ENCODE peak calls at places on chromosomes 6 and 20, in seven cellular contexts. Z is A549, Q is midbrain, A is NCI-H1930, T is fibroblast of mammary gland, B is G401, R is neural progenitor cell. S is an unnamed sample.

GRCh38 chr6:10882654-10883053 is 813 bp upstream of the GCM2 start:
- DNase-seq in T (no peak), R (peak; percentile 54), Q (no peak), Z (no peak), A (no peak), B (no peak), S (no peak)

GRCh38 chr20:49459684-49460083 is 22.8 kb downstream of the KCNB1 start:
- DNase-seq in T (no peak), Q (no peak), A (no peak), R (no peak), B (no peak), Z (no peak), S (no peak)

GRCh38 chr20:19451591-19452295 is 239.3 kb downstream of the SLC24A3 start:
- DNase-seq in Q (no peak), B (no peak), A (no peak), T (no peak), R (no peak), Z (no peak), S (no peak)

GRCh38 chr20:3071610-3072529 is at the start of gene OXT:
- DNase-seq in A (no peak), T (no peak), B (no peak), Z (no peak), R (peak; percentile 58), Q (no peak), S (no peak)

GRCh38 chr20:528923-529594 is 14.5 kb downstream of the CSNK2A1 start:
- DNase-seq in B (no peak), Q (no peak), R (no peak), Z (peak; percentile 65), T (peak; percentile 94), A (no peak), S (no peak)

GRCh38 chr20:55139173-55139765 is 663.9 kb downstream of the DOK5 start:
- DNase-seq in R (no peak), T (no peak), Q (no peak), B (no peak), A (no peak), Z (no peak), S (no peak)

GRCh38 chr20:62704341-62704948 is 4.2 kb upstream of the NTSR1 start:
- DNase-seq in Z (peak; percentile 66), A (no peak), B (no peak), Q (no peak), T (peak; percentile 96), R (no peak), S (no peak)

GRCh38 chr6:158803733-158804143 is 15.4 kb downstream of the EZR start:
- DNase-seq in A (no peak), Z (no peak), Q (peak; percentile 10), B (no peak), R (peak; percentile 7), T (no peak), S (no peak)

GRCh38 chr6:31585531-31585930 is 546 bp upstream of the LST1 start:
- DNase-seq in T (peak; percentile 19), Q (no peak), A (no peak), R (peak; percentile 53), B (no peak), Z (peak; percentile 36), S (no peak)

GRCh38 chr6:107116923-107117417 is 1.7 kb upstream of the BEND3 start:
- DNase-seq in R (no peak), Q (no peak), T (no peak), A (no peak), B (no peak), Z (no peak), S (no peak)

GRCh38 chr20:59751075-59751711 is 146.9 kb downstream of the PHACTR3 start:
- DNase-seq in R (peak; percentile 88), T (peak; percentile 41), Q (peak; percentile 86), A (peak; percentile 34), B (peak; percentile 86), Z (peak; percentile 68), S (peak; percentile 85)

GRCh38 chr6:7053125-7053784 is 54.5 kb upstream of the RREB1 start:
- DNase-seq in A (no peak), Q (no peak), B (no peak), T (no peak), Z (no peak), R (peak; percentile 15), S (no peak)

GRCh38 chr20:50515471-50516106 is 5.4 kb downstream of the PTPN1 start:
- DNase-seq in T (no peak), Z (no peak), A (no peak), R (no peak), B (no peak), Q (no peak), S (no peak)

GRCh38 chr6:152952045-152952444 is 30.8 kb downstream of the FBXO5 start:
- DNase-seq in Q (no peak), B (no peak), R (no peak), A (no peak), Z (no peak), T (peak; percentile 54), S (no peak)

GRCh38 chr6:31131595-31131994 is 7.3 kb downstream of the PSORS1C2 start:
- DNase-seq in A (no peak), B (no peak), Z (no peak), R (no peak), T (no peak), Q (no peak), S (no peak)

GRCh38 chr6:163413054-163413344 is 1.5 kb upstream of the QKI start:
- DNase-seq in T (no peak), Q (no peak), Z (no peak), A (no peak), R (no peak), B (no peak), S (no peak)

GRCh38 chr6:136717297-136717990 is 74.8 kb downstream of the MAP3K5 start:
- DNase-seq in A (no peak), R (no peak), T (no peak), B (no peak), Z (no peak), Q (no peak), S (no peak)

GRCh38 chr20:16066571-16066970 is 506.7 kb downstream of the KIF16B start:
- DNase-seq in A (no peak), B (peak; percentile 61), Q (no peak), R (no peak), T (no peak), Z (no peak), S (peak; percentile 55)

GRCh38 chr20:1566701-1567100 is 9.2 kb upstream of the SIRPD start:
- DNase-seq in T (no peak), A (no peak), R (no peak), Q (no peak), Z (no peak), B (no peak), S (no peak)

GRCh38 chr20:53935353-53936084 is 134.9 kb downstream of the BCAS1 start:
- DNase-seq in B (no peak), R (no peak), Z (no peak), Q (no peak), T (no peak), A (no peak), S (no peak)

GRCh38 chr6:170029416-170030283 is 261.2 kb downstream of the DLL1 start:
- DNase-seq in B (no peak), Z (no peak), R (no peak), A (no peak), T (no peak), Q (no peak), S (no peak)

GRCh38 chr6:15152720-15153119 is 93.1 kb upstream of the JARID2 start:
- DNase-seq in A (no peak), R (no peak), Q (no peak), Z (no peak), B (peak; percentile 51), T (peak; percentile 20), S (peak; percentile 37)

GRCh38 chr20:16438100-16438499 is 135.1 kb downstream of the KIF16B start:
- DNase-seq in Q (no peak), T (no peak), Z (no peak), B (no peak), R (no peak), A (no peak), S (no peak)

GRCh38 chr20:17680128-17680835 is 1.8 kb downstream of the RRBP1 start:
- DNase-seq in R (peak; percentile 35), Q (no peak), B (peak; percentile 22), T (peak; percentile 86), Z (peak; percentile 75), A (no peak), S (peak; percentile 14)

GRCh38 chr20:43243672-43244269 is 54.1 kb upstream of the PTPRT start:
- DNase-seq in B (no peak), T (no peak), Z (peak; percentile 29), Q (peak; percentile 37), A (no peak), R (peak; percentile 46), S (no peak)

GRCh38 chr6:124742971-124743370 is 219.3 kb upstream of the RNF217 start:
- DNase-seq in R (no peak), Q (no peak), A (no peak), T (peak; percentile 52), B (no peak), Z (no peak), S (no peak)

GRCh38 chr20:38882600-38882999 is 43.6 kb upstream of the FAM83D start:
- DNase-seq in B (no peak), Q (no peak), A (no peak), T (no peak), Z (no peak), R (no peak), S (no peak)

GRCh38 chr6:6332873-6333272 is 12.4 kb upstream of the F13A1 start:
- DNase-seq in A (no peak), T (no peak), Z (no peak), Q (no peak), R (no peak), B (no peak), S (no peak)

S was measured in cerebellar cortex.